ENCODE peak calls at places on chromosomes 4 and X, in six cellular contexts. One of them, this sample, is unnamed.

GRCh38 chr4:38091636-38092035 is 131.4 kb downstream of the PTTG2 start:
- DNase-seq in body of pancreas: no peak
- DNase-seq in neuronal stem cell: no peak
- DNase-seq in neural progenitor cell: no peak
- DNase-seq in kidney: no peak
- DNase-seq in CD8-positive, alpha-beta memory T cell: no peak
- DNase-seq in this sample: no peak

GRCh38 chrX:71998836-71999509 is 88.3 kb downstream of the NHSL2 start:
- DNase-seq in kidney: no peak
- DNase-seq in CD8-positive, alpha-beta memory T cell: peak
- DNase-seq in neural progenitor cell: peak
- DNase-seq in body of pancreas: peak
- DNase-seq in neuronal stem cell: no peak
- DNase-seq in this sample: peak

GRCh38 chr4:10074767-10075105 is 41.9 kb downstream of the WDR1 start:
- DNase-seq in neuronal stem cell: no peak
- DNase-seq in neural progenitor cell: peak
- DNase-seq in body of pancreas: peak
- DNase-seq in kidney: no peak
- DNase-seq in CD8-positive, alpha-beta memory T cell: no peak
- DNase-seq in this sample: no peak

GRCh38 chr4:130306566-130306965 is 1210.6 kb downstream of the C4orf33 start:
- DNase-seq in neural progenitor cell: peak
- DNase-seq in body of pancreas: no peak
- DNase-seq in kidney: no peak
- DNase-seq in CD8-positive, alpha-beta memory T cell: no peak
- DNase-seq in neuronal stem cell: no peak
- DNase-seq in this sample: no peak

GRCh38 chr4:98176531-98176930 is 33.3 kb upstream of the STPG2 start:
- DNase-seq in neural progenitor cell: no peak
- DNase-seq in kidney: no peak
- DNase-seq in neuronal stem cell: no peak
- DNase-seq in CD8-positive, alpha-beta memory T cell: no peak
- DNase-seq in body of pancreas: no peak
- DNase-seq in this sample: no peak

GRCh38 chr4:172011196-172011595 is 198.0 kb downstream of the GALNTL6 start:
- DNase-seq in neural progenitor cell: no peak
- DNase-seq in body of pancreas: no peak
- DNase-seq in CD8-positive, alpha-beta memory T cell: no peak
- DNase-seq in kidney: no peak
- DNase-seq in neuronal stem cell: no peak
- DNase-seq in this sample: no peak

GRCh38 chrX:7514871-7515599 is 327.9 kb upstream of the VCX start:
- DNase-seq in neuronal stem cell: no peak
- DNase-seq in body of pancreas: no peak
- DNase-seq in kidney: no peak
- DNase-seq in CD8-positive, alpha-beta memory T cell: no peak
- DNase-seq in neural progenitor cell: no peak
- DNase-seq in this sample: no peak

GRCh38 chr4:74435296-74435695 is 9.6 kb upstream of the AREG start:
- DNase-seq in neural progenitor cell: no peak
- DNase-seq in CD8-positive, alpha-beta memory T cell: no peak
- DNase-seq in body of pancreas: no peak
- DNase-seq in neuronal stem cell: no peak
- DNase-seq in kidney: no peak
- DNase-seq in this sample: no peak

GRCh38 chr4:62740296-62740695 is 1540.2 kb downstream of the ADGRL3 start:
- DNase-seq in neuronal stem cell: no peak
- DNase-seq in CD8-positive, alpha-beta memory T cell: no peak
- DNase-seq in kidney: no peak
- DNase-seq in body of pancreas: no peak
- DNase-seq in neural progenitor cell: no peak
- DNase-seq in this sample: no peak

GRCh38 chr4:123701046-123701445 is 304.5 kb downstream of the SPRY1 start:
- DNase-seq in body of pancreas: no peak
- DNase-seq in neural progenitor cell: no peak
- DNase-seq in CD8-positive, alpha-beta memory T cell: no peak
- DNase-seq in neuronal stem cell: no peak
- DNase-seq in kidney: no peak
- DNase-seq in this sample: no peak

GRCh38 chr4:189092596-189092995 is 848.1 kb upstream of the FRG1 start:
- DNase-seq in CD8-positive, alpha-beta memory T cell: no peak
- DNase-seq in neuronal stem cell: no peak
- DNase-seq in body of pancreas: no peak
- DNase-seq in neural progenitor cell: no peak
- DNase-seq in kidney: no peak
- DNase-seq in this sample: no peak

GRCh38 chr4:149795256-149795655 is 20.4 kb downstream of the IQCM start:
- DNase-seq in body of pancreas: no peak
- DNase-seq in CD8-positive, alpha-beta memory T cell: no peak
- DNase-seq in kidney: no peak
- DNase-seq in neural progenitor cell: no peak
- DNase-seq in neuronal stem cell: no peak
- DNase-seq in this sample: peak

GRCh38 chrX:111917591-111917990 is 41.6 kb downstream of the TRPC5OS start:
- DNase-seq in neural progenitor cell: peak
- DNase-seq in body of pancreas: no peak
- DNase-seq in CD8-positive, alpha-beta memory T cell: no peak
- DNase-seq in kidney: no peak
- DNase-seq in neuronal stem cell: no peak
- DNase-seq in this sample: no peak

GRCh38 chr4:39576268-39576667 is 49.0 kb upstream of the UGDH start:
- DNase-seq in CD8-positive, alpha-beta memory T cell: no peak
- DNase-seq in body of pancreas: no peak
- DNase-seq in neural progenitor cell: no peak
- DNase-seq in kidney: no peak
- DNase-seq in neuronal stem cell: no peak
- DNase-seq in this sample: no peak

GRCh38 chr4:72468904-72469502 is 100.0 kb downstream of the ADAMTS3 start:
- DNase-seq in neural progenitor cell: peak
- DNase-seq in neuronal stem cell: no peak
- DNase-seq in CD8-positive, alpha-beta memory T cell: no peak
- DNase-seq in kidney: no peak
- DNase-seq in body of pancreas: no peak
- DNase-seq in this sample: no peak

GRCh38 chrX:132766452-132766851 is 192.0 kb downstream of the HS6ST2 start:
- DNase-seq in kidney: no peak
- DNase-seq in body of pancreas: no peak
- DNase-seq in CD8-positive, alpha-beta memory T cell: no peak
- DNase-seq in neural progenitor cell: no peak
- DNase-seq in neuronal stem cell: no peak
- DNase-seq in this sample: no peak

GRCh38 chr4:173829565-173829964 is 299.5 kb upstream of the HAND2 start:
- DNase-seq in body of pancreas: no peak
- DNase-seq in neural progenitor cell: no peak
- DNase-seq in kidney: no peak
- DNase-seq in neuronal stem cell: no peak
- DNase-seq in CD8-positive, alpha-beta memory T cell: no peak
- DNase-seq in this sample: no peak

DNA sequence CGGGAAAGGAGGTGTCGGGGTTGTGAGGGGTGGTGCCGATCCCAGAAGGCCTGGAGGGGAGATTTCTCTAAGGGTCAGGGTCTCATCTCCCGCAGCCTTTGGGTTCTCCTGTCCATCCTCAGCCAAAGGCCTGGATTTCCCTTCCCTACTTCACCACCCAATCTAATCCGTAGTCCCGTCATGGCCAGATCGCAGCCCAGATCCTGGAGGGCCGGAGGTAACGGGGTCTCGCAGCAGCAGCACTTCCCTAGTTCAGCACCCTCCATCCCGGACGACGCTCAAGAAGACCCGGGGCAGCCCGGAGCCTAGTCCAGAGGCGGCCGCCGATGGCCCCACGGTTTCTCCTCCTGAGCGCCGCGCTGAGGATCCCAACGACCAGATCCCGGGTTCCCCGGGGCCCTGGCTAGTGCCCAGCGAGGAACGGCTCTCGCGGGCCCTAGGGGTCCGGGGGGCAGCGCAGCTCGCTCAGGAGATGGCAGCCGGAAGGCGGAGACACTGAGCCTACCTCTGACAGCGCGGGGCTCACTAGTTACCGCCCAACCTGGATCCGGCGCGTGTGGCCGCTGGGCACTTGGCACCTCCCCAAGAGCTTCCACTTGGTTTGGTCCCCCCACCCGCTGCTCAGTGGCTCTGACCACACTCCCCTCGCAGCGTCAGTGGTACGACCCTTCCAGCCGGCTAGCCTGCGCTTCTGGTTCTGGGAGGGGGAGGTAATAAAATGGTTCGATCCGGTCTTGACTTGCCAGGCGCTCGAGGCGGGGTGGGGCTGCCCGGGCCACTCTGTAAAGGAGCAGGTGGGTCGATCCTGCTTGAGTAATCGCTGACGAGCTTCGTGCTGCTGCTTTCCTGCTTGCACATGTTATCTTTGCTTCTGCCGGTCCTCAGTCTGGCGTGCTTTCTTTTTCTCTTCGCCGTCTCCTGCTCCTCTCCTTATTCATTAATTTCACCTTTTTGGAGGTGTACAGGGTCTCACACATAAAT is 3.6 kb downstream of the MAGIX start:
- DNase-seq in kidney: peak
- DNase-seq in body of pancreas: peak
- DNase-seq in CD8-positive, alpha-beta memory T cell: peak
- DNase-seq in neuronal stem cell: peak
- DNase-seq in neural progenitor cell: peak
- DNase-seq in this sample: peak
- H3K4me3 ChIP-seq in kidney: peak
- H3K4me3 ChIP-seq in body of pancreas: no peak
- H3K4me3 ChIP-seq in CD8-positive, alpha-beta memory T cell: peak
- H3K4me3 ChIP-seq in neuronal stem cell: peak
- H3K4me3 ChIP-seq in neural progenitor cell: peak
- H3K4me3 ChIP-seq in this sample: peak

GRCh38 chrX:153494541-153495361 is at the start of gene BGN:
- DNase-seq in body of pancreas: no peak
- DNase-seq in neural progenitor cell: peak
- DNase-seq in neuronal stem cell: no peak
- DNase-seq in CD8-positive, alpha-beta memory T cell: no peak
- DNase-seq in kidney: peak
- DNase-seq in this sample: peak

GRCh38 chrX:153494061-153494460 is 719 bp upstream of the BGN start:
- DNase-seq in body of pancreas: no peak
- DNase-seq in CD8-positive, alpha-beta memory T cell: no peak
- DNase-seq in kidney: no peak
- DNase-seq in neuronal stem cell: no peak
- DNase-seq in neural progenitor cell: no peak
- DNase-seq in this sample: no peak

GRCh38 chrX:153495903-153496629 is 1.3 kb downstream of the BGN start:
- DNase-seq in body of pancreas: no peak
- DNase-seq in neural progenitor cell: no peak
- DNase-seq in CD8-positive, alpha-beta memory T cell: no peak
- DNase-seq in kidney: no peak
- DNase-seq in neuronal stem cell: no peak
- DNase-seq in this sample: no peak

GRCh38 chrX:153493085-153493484 is 1.7 kb upstream of the BGN start:
- DNase-seq in body of pancreas: no peak
- DNase-seq in neural progenitor cell: no peak
- DNase-seq in neuronal stem cell: no peak
- DNase-seq in CD8-positive, alpha-beta memory T cell: no peak
- DNase-seq in kidney: no peak
- DNase-seq in this sample: no peak

DNA sequence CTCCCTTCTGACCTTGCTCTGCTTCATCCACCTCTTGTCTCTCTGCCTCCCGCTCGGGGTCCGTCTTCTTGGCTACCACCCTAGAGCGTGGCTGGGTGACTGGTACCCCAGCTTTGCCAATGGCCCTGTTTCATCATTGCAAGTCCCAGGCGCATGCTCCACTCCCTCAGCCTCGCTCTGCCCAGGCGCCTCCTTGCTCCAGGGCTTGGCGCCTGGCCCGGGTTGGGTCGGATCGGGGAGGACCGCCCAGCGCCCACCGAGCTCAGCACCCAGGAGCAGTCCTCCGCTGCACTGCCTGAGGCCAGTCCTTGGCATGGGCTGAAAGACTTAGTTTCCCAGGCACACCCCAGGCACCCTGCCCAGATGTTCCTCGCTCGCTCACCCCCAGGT is 577 bp downstream of the BGN start:
- DNase-seq in neural progenitor cell: no peak
- DNase-seq in body of pancreas: no peak
- DNase-seq in kidney: no peak
- DNase-seq in CD8-positive, alpha-beta memory T cell: no peak
- DNase-seq in neuronal stem cell: no peak
- DNase-seq in this sample: peak
- H3K27ac ChIP-seq in neural progenitor cell: no peak
- H3K27ac ChIP-seq in body of pancreas: no peak
- H3K27ac ChIP-seq in kidney: no peak
- H3K27ac ChIP-seq in CD8-positive, alpha-beta memory T cell: no peak
- H3K27ac ChIP-seq in neuronal stem cell: no peak
- H3K27ac ChIP-seq in this sample: no peak

GRCh38 chrX:119635179-119635578 is 29.0 kb upstream of the NKRF start:
- DNase-seq in neuronal stem cell: no peak
- DNase-seq in body of pancreas: no peak
- DNase-seq in CD8-positive, alpha-beta memory T cell: no peak
- DNase-seq in kidney: no peak
- DNase-seq in neural progenitor cell: no peak
- DNase-seq in this sample: no peak
- H3K4me3 ChIP-seq in neuronal stem cell: no peak
- H3K4me3 ChIP-seq in body of pancreas: no peak
- H3K4me3 ChIP-seq in CD8-positive, alpha-beta memory T cell: no peak
- H3K4me3 ChIP-seq in kidney: no peak
- H3K4me3 ChIP-seq in neural progenitor cell: no peak
- H3K4me3 ChIP-seq in this sample: no peak

GRCh38 chr4:4507403-4507802 is 34.4 kb downstream of the STX18 start:
- DNase-seq in CD8-positive, alpha-beta memory T cell: no peak
- DNase-seq in body of pancreas: no peak
- DNase-seq in kidney: no peak
- DNase-seq in neural progenitor cell: no peak
- DNase-seq in neuronal stem cell: no peak
- DNase-seq in this sample: no peak
- H3K27ac ChIP-seq in CD8-positive, alpha-beta memory T cell: no peak
- H3K27ac ChIP-seq in body of pancreas: no peak
- H3K27ac ChIP-seq in kidney: no peak
- H3K27ac ChIP-seq in neural progenitor cell: no peak
- H3K27ac ChIP-seq in neuronal stem cell: no peak
- H3K27ac ChIP-seq in this sample: no peak

DNA sequence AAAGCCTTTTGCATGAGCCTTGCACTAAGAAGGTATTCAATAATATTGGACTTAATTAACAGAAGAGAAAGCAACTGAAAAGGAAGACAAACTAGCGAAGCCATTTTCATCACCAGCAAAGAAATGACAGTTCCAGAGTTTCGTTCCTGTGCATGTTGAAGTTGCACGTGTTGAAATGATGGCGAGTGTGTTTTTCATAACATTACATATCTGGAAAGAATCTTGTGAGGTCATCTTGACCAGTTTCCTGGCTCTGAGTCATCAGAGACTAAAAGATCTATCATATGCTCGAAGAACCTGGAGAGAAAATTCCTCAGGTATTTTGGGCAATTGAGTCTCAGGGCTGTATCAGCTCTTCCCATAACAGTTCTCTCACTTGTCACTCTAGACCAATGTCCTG is 106.2 kb upstream of the MAML3 start:
- DNase-seq in kidney: no peak
- DNase-seq in CD8-positive, alpha-beta memory T cell: no peak
- DNase-seq in neural progenitor cell: no peak
- DNase-seq in body of pancreas: no peak
- DNase-seq in neuronal stem cell: no peak
- DNase-seq in this sample: no peak
- H3K4me3 ChIP-seq in kidney: no peak
- H3K4me3 ChIP-seq in CD8-positive, alpha-beta memory T cell: no peak
- H3K4me3 ChIP-seq in neural progenitor cell: no peak
- H3K4me3 ChIP-seq in body of pancreas: no peak
- H3K4me3 ChIP-seq in neuronal stem cell: no peak
- H3K4me3 ChIP-seq in this sample: no peak

This sample was measured in thyroid gland.